ENCODE peak calls at places on chromosomes 2 and 18, in ten cellular contexts. D, V, G, S, Z, I, Y, B, E and O are unnamed samples.

GRCh38 chr2:9760069-9760910 is 83.0 kb upstream of the TAF1B start:
- DNase-seq in D (no peak), V (no peak), G (no peak), S (no peak), Z (no peak), I (no peak), Y (no peak), B (no peak), E (no peak), O (no peak)

GRCh38 chr2:43170733-43171101 is 55.7 kb downstream of the ZFP36L2 start:
- DNase-seq in D (no peak), V (no peak), G (no peak), S (no peak), Z (no peak), I (no peak), Y (no peak), B (no peak), E (no peak), O (no peak)

GRCh38 chr2:65057391-65058052 is 1.3 kb downstream of the CEP68 start:
- DNase-seq in D (no peak), V (no peak), G (no peak), S (no peak), Z (no peak), I (no peak), Y (peak), B (no peak), E (peak), O (peak)

GRCh38 chr18:42404151-42404550 is 449.1 kb downstream of the PIK3C3 start:
- DNase-seq in D (no peak), V (no peak), G (no peak), S (no peak), Z (no peak), I (no peak), Y (no peak), B (no peak), E (no peak), O (no peak)

GRCh38 chr2:99035920-99036319 is 99.9 kb upstream of the CRACDL start:
- DNase-seq in D (no peak), V (no peak), G (no peak), S (no peak), Z (no peak), I (no peak), Y (no peak), B (no peak), E (no peak), O (peak)

GRCh38 chr2:239353697-239354096 is 47.1 kb downstream of the HDAC4 start:
- DNase-seq in D (no peak), V (no peak), G (no peak), S (no peak), Z (no peak), I (no peak), Y (no peak), B (no peak), E (no peak), O (no peak)

GRCh38 chr18:48949051-48949605 is 1.6 kb downstream of the SMAD7 start:
- DNase-seq in D (no peak), V (no peak), G (no peak), S (peak), Z (no peak), I (peak), Y (peak), B (no peak), E (peak), O (peak)

GRCh38 chr2:65917990-65918389 is 485.6 kb upstream of the SPRED2 start:
- DNase-seq in D (no peak), V (no peak), G (no peak), S (no peak), Z (no peak), I (no peak), Y (no peak), B (no peak), E (no peak), O (no peak)

GRCh38 chr2:40346535-40347354 is 105.1 kb downstream of the SLC8A1 start:
- DNase-seq in D (peak), V (no peak), G (no peak), S (no peak), Z (no peak), I (no peak), Y (no peak), B (no peak), E (no peak), O (peak)

GRCh38 chr2:100411841-100412292 is 5.6 kb downstream of the CHST10 start:
- DNase-seq in D (no peak), V (no peak), G (no peak), S (no peak), Z (no peak), I (no peak), Y (no peak), B (no peak), E (no peak), O (no peak)

GRCh38 chr2:132465917-132466316 is 49.3 kb downstream of the GPR39 start:
- DNase-seq in D (no peak), V (no peak), G (no peak), S (no peak), Z (no peak), I (no peak), Y (no peak), B (no peak), E (no peak), O (peak)

GRCh38 chr2:178241852-178242551 is 47.7 kb downstream of the OSBPL6 start:
- DNase-seq in D (no peak), V (no peak), G (no peak), S (no peak), Z (peak), I (no peak), Y (no peak), B (peak), E (no peak), O (peak)

GRCh38 chr2:201858781-201859180 is 52.4 kb downstream of the CDK15 start:
- DNase-seq in D (peak), V (peak), G (no peak), S (no peak), Z (no peak), I (no peak), Y (no peak), B (peak), E (no peak), O (peak)

GRCh38 chr2:28997847-28998735 is 17.0 kb downstream of the TOGARAM2 start:
- DNase-seq in D (no peak), V (no peak), G (no peak), S (no peak), Z (no peak), I (no peak), Y (no peak), B (no peak), E (no peak), O (no peak)